ENCODE peak calls at places on chromosomes 7 and 10, in five cellular contexts. O is stimulated activated naive CD8-positive, alpha-beta T cell treated with anti-CD3 and anti-CD28 coated beads, Interleukin-15, Interleukin-2, amounts not matched to agents 100 U/mL and 50 U/mL, for 24 hours; F is HFFc6; I is A549; P is ovary. V is an unnamed sample.

GRCh38 chr10:784759-785538 is 95.5 kb upstream of the DIP2C start:
- DNase-seq in O (peak; percentile 79), F (peak; percentile 76), I (peak; percentile 54), P (no peak), V (peak; percentile 62)

GRCh38 chr7:132568962-132569361 is 7.3 kb downstream of the PLXNA4 start:
- DNase-seq in O (no peak), F (no peak), I (no peak), P (no peak), V (no peak)

GRCh38 chr7:55048221-55048859 is 29.5 kb downstream of the EGFR start:
- DNase-seq in O (no peak), F (no peak), I (no peak), P (no peak), V (no peak)

GRCh38 chr10:22475857-22476600 is 130.7 kb downstream of the SPAG6 start:
- DNase-seq in O (peak; percentile 46), F (no peak), I (no peak), P (no peak), V (no peak)

GRCh38 chr10:132360766-132361447 is 28.9 kb downstream of the LRRC27 start:
- DNase-seq in O (peak; percentile 54), F (no peak), I (peak; percentile 44), P (no peak), V (no peak)

GRCh38 chr7:47725031-47725780 is 143.3 kb upstream of the TNS3 start:
- DNase-seq in O (no peak), F (no peak), I (peak; percentile 43), P (no peak), V (no peak)

GRCh38 chr7:135748770-135749169 is at the start of gene FAM180A:
- DNase-seq in O (no peak), F (peak; percentile 68), I (no peak), P (peak; percentile 71), V (peak; percentile 76)

GRCh38 chr10:78983608-78984007 is 85.2 kb upstream of the ZMIZ1 start:
- DNase-seq in O (no peak), F (no peak), I (no peak), P (no peak), V (no peak)

GRCh38 chr10:72158174-72158573 is 57.6 kb upstream of the ANAPC16 start:
- DNase-seq in O (no peak), F (no peak), I (no peak), P (no peak), V (no peak)

GRCh38 chr7:34991938-34992840 is 45.1 kb downstream of the DPY19L1 start:
- DNase-seq in O (peak; percentile 22), F (peak; percentile 28), I (no peak), P (no peak), V (no peak)

GRCh38 chr7:127730658-127731276 is 78.8 kb downstream of the SND1 start:
- DNase-seq in O (no peak), F (no peak), I (no peak), P (no peak), V (no peak)

GRCh38 chr10:11515596-11516418 is 95.6 kb downstream of the USP6NL start:
- DNase-seq in O (peak; percentile 34), F (peak; percentile 64), I (peak; percentile 28), P (peak; percentile 47), V (peak; percentile 33)

GRCh38 chr10:27020243-27020642 is 80.1 kb downstream of the ANKRD26 start:
- DNase-seq in O (no peak), F (no peak), I (no peak), P (no peak), V (no peak)

GRCh38 chr10:69446650-69447151 is 4.6 kb upstream of the TSPAN15 start:
- DNase-seq in O (no peak), F (peak; percentile 91), I (peak; percentile 72), P (no peak), V (peak; percentile 73)

V was measured in GM04504.